ENCODE peak calls at places on chromosomes 3 and 15, in four cellular contexts. One of them, this sample, is unnamed.

GRCh38 chr3:120855665-120856437 is 52.2 kb upstream of the STXBP5L start:
- DNase-seq in lower lobe of right lung: no peak
- DNase-seq in bronchial epithelial cell: peak; percentile 62
- DNase-seq in Karpas-422: no peak
- DNase-seq in this sample: no peak

GRCh38 chr3:72492240-72492639 is 356.0 kb downstream of the SHQ1 start:
- DNase-seq in lower lobe of right lung: no peak
- DNase-seq in bronchial epithelial cell: peak; percentile 86
- DNase-seq in Karpas-422: no peak
- DNase-seq in this sample: no peak

GRCh38 chr3:54817628-54818027 is 110.2 kb downstream of the LRTM1 start:
- DNase-seq in lower lobe of right lung: no peak
- DNase-seq in bronchial epithelial cell: peak; percentile 67
- DNase-seq in Karpas-422: no peak
- DNase-seq in this sample: no peak

GRCh38 chr15:35530698-35531097 is 15.3 kb downstream of the DPH6 start:
- DNase-seq in lower lobe of right lung: no peak
- DNase-seq in bronchial epithelial cell: no peak
- DNase-seq in Karpas-422: no peak
- DNase-seq in this sample: no peak

GRCh38 chr3:31752305-31753049 is 219.8 kb downstream of the STT3B start:
- DNase-seq in lower lobe of right lung: no peak
- DNase-seq in bronchial epithelial cell: no peak
- DNase-seq in Karpas-422: no peak
- DNase-seq in this sample: no peak

GRCh38 chr3:102699104-102699818 is 264.4 kb downstream of the ZPLD1 start:
- DNase-seq in lower lobe of right lung: no peak
- DNase-seq in bronchial epithelial cell: no peak
- DNase-seq in Karpas-422: no peak
- DNase-seq in this sample: no peak

GRCh38 chr3:134242649-134243637 is 7.7 kb downstream of the RYK start:
- DNase-seq in lower lobe of right lung: no peak
- DNase-seq in bronchial epithelial cell: peak; percentile 96
- DNase-seq in Karpas-422: no peak
- DNase-seq in this sample: no peak

GRCh38 chr15:39315200-39315599 is 265.7 kb upstream of the THBS1 start:
- DNase-seq in lower lobe of right lung: no peak
- DNase-seq in bronchial epithelial cell: no peak
- DNase-seq in Karpas-422: no peak
- DNase-seq in this sample: no peak

GRCh38 chr3:12371525-12372140 is 82.8 kb downstream of the PPARG start:
- DNase-seq in lower lobe of right lung: no peak
- DNase-seq in bronchial epithelial cell: peak; percentile 5
- DNase-seq in Karpas-422: no peak
- DNase-seq in this sample: no peak

GRCh38 chr15:97087337-97087736 is 756.8 kb downstream of the NR2F2 start:
- DNase-seq in lower lobe of right lung: no peak
- DNase-seq in bronchial epithelial cell: no peak
- DNase-seq in Karpas-422: no peak
- DNase-seq in this sample: no peak
- H3K27me3 ChIP-seq in lower lobe of right lung: no peaks in the 10 kb centered on the region
- H3K27me3 ChIP-seq in bronchial epithelial cell: no peaks in the 10 kb centered on the region
- H3K27me3 ChIP-seq in Karpas-422: no peaks in the 10 kb centered on the region
- H3K27me3 ChIP-seq in this sample: no peaks in the 10 kb centered on the region

GRCh38 chr3:77303943-77304778 is 264.3 kb downstream of the ROBO2 start:
- DNase-seq in lower lobe of right lung: no peak
- DNase-seq in bronchial epithelial cell: no peak
- DNase-seq in Karpas-422: no peak
- DNase-seq in this sample: no peak
- H3K4me3 ChIP-seq in lower lobe of right lung: no peak overlapping the region
- H3K4me3 ChIP-seq in bronchial epithelial cell: no peak overlapping the region
- H3K4me3 ChIP-seq in Karpas-422: no peak overlapping the region
- H3K4me3 ChIP-seq in this sample: no peak overlapping the region

GRCh38 chr15:94026458-94026967 is 204.8 kb upstream of the MCTP2 start:
- DNase-seq in lower lobe of right lung: no peak
- DNase-seq in bronchial epithelial cell: peak; percentile 39
- DNase-seq in Karpas-422: no peak
- DNase-seq in this sample: no peak
- H3K27me3 ChIP-seq in lower lobe of right lung: no peaks in the 10 kb centered on the region
- H3K27me3 ChIP-seq in bronchial epithelial cell: no peaks in the 10 kb centered on the region
- H3K27me3 ChIP-seq in Karpas-422: no peaks in the 10 kb centered on the region
- H3K27me3 ChIP-seq in this sample: no peaks in the 10 kb centered on the region

GRCh38 chr3:62940763-62941632 is 65.8 kb upstream of the CADPS start:
- DNase-seq in lower lobe of right lung: no peak
- DNase-seq in bronchial epithelial cell: peak; percentile 31
- DNase-seq in Karpas-422: no peak
- DNase-seq in this sample: no peak
- H3K4me3 ChIP-seq in lower lobe of right lung: no peak overlapping the region
- H3K4me3 ChIP-seq in bronchial epithelial cell: no peak overlapping the region
- H3K4me3 ChIP-seq in Karpas-422: no peak overlapping the region
- H3K4me3 ChIP-seq in this sample: no peak overlapping the region

GRCh38 chr3:158097141-158097540 is 9.1 kb downstream of the SHOX2 start:
- DNase-seq in lower lobe of right lung: no peak
- DNase-seq in bronchial epithelial cell: no peak
- DNase-seq in Karpas-422: no peak
- DNase-seq in this sample: no peak
- H3K27me3 ChIP-seq in lower lobe of right lung: peaks cover 98% of the 10 kb centered on the region
- H3K27me3 ChIP-seq in bronchial epithelial cell: peaks cover 58% of the 10 kb centered on the region
- H3K27me3 ChIP-seq in Karpas-422: no peaks in the 10 kb centered on the region
- H3K27me3 ChIP-seq in this sample: peaks cover 97% of the 10 kb centered on the region

GRCh38 chr15:30962659-30963058 is 28.8 kb downstream of the MTMR10 start:
- DNase-seq in lower lobe of right lung: no peak
- DNase-seq in bronchial epithelial cell: no peak
- DNase-seq in Karpas-422: no peak
- DNase-seq in this sample: no peak
- H3K4me3 ChIP-seq in lower lobe of right lung: no peak overlapping the region
- H3K4me3 ChIP-seq in bronchial epithelial cell: no peak overlapping the region
- H3K4me3 ChIP-seq in Karpas-422: no peak overlapping the region
- H3K4me3 ChIP-seq in this sample: no peak overlapping the region

DNA sequence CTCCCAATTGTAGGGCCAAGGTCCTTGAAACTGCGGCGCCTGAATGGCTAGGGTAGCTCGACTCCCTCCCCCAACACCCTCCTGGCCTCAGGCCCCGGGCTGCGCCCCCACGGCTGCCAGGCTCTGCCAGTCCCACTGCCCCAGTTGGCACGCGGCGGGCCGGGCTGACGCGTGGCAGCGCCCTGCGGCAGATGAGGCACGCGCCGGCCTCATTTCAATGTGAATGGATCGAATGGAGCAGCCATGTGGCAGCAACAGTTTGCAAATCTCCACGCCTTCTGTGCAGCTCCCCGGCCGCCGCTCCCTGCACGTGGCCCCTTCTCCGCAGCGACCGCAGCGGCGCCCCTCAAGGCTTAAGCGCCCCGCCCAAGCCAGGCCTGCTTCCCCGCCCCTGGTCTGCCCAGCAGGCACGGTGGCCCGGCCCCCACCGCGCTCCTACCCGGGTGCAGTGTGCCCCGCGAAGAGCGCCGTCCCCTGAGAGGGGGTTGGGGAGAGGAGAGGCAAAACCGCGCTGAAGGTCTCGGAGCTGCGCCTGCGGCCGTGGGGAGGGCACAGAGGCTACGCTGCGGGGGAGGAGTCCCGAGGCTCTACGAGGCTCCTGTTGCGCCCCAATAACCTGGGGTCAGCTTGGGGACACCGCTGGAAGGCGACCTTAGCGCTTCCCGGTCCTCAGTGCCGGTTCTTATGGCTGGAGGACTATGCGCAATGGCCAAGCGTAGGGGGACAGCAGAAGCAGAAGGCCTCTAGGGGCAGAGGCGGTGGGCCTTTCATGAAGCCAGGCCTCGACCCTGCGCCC is 3.1 kb upstream of the DLL4 start:
- DNase-seq in lower lobe of right lung: no peak
- DNase-seq in bronchial epithelial cell: no peak
- DNase-seq in Karpas-422: no peak
- DNase-seq in this sample: no peak
- H3K27me3 ChIP-seq in lower lobe of right lung: peaks cover 58% of the 10 kb centered on the region
- H3K27me3 ChIP-seq in bronchial epithelial cell: peaks cover 49% of the 10 kb centered on the region
- H3K27me3 ChIP-seq in Karpas-422: no peaks in the 10 kb centered on the region
- H3K27me3 ChIP-seq in this sample: peaks cover 44% of the 10 kb centered on the region

DNA sequence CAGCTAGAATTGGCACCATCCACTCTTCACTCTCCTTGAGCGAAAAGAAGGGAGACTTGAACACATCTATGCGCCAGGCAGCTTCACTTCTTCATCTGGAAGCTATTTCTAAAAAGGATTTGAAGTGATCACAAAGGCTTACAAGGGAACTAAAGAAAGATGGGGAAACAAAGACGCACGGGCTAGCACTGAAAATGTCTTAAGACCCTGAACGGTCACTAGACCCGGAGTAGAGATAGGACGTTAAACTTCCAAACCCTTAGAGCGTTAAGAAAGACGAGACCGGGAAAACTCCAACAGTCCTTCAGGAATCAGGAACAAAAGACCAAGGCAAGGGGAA is 47.5 kb upstream of the EPHB3 start:
- DNase-seq in lower lobe of right lung: no peak
- DNase-seq in bronchial epithelial cell: no peak
- DNase-seq in Karpas-422: no peak
- DNase-seq in this sample: no peak
- H3K4me3 ChIP-seq in lower lobe of right lung: peak overlapping the region; percentile 51
- H3K4me3 ChIP-seq in bronchial epithelial cell: no peak overlapping the region
- H3K4me3 ChIP-seq in Karpas-422: no peak overlapping the region
- H3K4me3 ChIP-seq in this sample: peak overlapping the region; percentile 46

GRCh38 chr15:60804986-60805949 is 326.3 kb upstream of the ICE2 start:
- DNase-seq in lower lobe of right lung: no peak
- DNase-seq in bronchial epithelial cell: peak; percentile 50
- DNase-seq in Karpas-422: no peak
- DNase-seq in this sample: no peak
- H3K27me3 ChIP-seq in lower lobe of right lung: no peaks in the 10 kb centered on the region
- H3K27me3 ChIP-seq in bronchial epithelial cell: peaks cover 2% of the 10 kb centered on the region
- H3K27me3 ChIP-seq in Karpas-422: no peaks in the 10 kb centered on the region
- H3K27me3 ChIP-seq in this sample: no peaks in the 10 kb centered on the region

DNA sequence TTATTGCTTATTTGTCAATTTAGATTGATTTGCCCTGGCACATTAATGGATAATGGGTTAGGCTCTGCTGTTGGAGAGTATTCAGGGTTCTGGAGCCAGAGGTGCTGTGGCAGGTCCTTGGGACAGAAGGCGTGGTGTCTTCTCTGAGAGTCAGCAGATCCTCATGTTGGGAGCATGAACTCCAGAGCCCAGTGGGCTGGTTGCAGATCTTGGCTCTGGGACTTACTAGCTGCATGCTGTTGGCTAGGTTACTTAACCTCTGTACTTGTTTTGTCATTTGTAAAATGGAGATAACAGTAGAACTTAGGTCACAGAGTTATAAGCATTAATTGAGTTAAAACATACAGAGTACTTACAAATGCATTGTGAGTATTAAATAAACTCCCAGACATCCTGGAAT is 77.6 kb downstream of the CCK start:
- DNase-seq in lower lobe of right lung: no peak
- DNase-seq in bronchial epithelial cell: no peak
- DNase-seq in Karpas-422: no peak
- DNase-seq in this sample: no peak
- H3K4me3 ChIP-seq in lower lobe of right lung: no peak overlapping the region
- H3K4me3 ChIP-seq in bronchial epithelial cell: no peak overlapping the region
- H3K4me3 ChIP-seq in Karpas-422: no peak overlapping the region
- H3K4me3 ChIP-seq in this sample: no peak overlapping the region

This sample was measured in upper lobe of right lung.